ENCODE peak calls at places on chromosome 11, in four cellular contexts. One of them, this sample, is unnamed.

GRCh38 chr11:121643530-121644512 is 191.1 kb upstream of the SORL1-AS1 start:
- DNase-seq in activated effector memory CD4-positive, alpha-beta T cell treated with Interleukin-2 at 50 U/mL for 16 hours: no peak
- DNase-seq in iPS-NIHi11: peak
- DNase-seq in mucosa of descending colon: no peak
- DNase-seq in this sample: peak

GRCh38 chr11:2698386-2699184 is 1.2 kb downstream of the KCNQ1OT1 start:
- DNase-seq in activated effector memory CD4-positive, alpha-beta T cell treated with Interleukin-2 at 50 U/mL for 16 hours: no peak
- DNase-seq in mucosa of descending colon: no peak
- DNase-seq in iPS-NIHi11: no peak
- DNase-seq in this sample: peak

GRCh38 chr11:58730507-58731089 is 1.1 kb downstream of the GLYAT start:
- DNase-seq in iPS-NIHi11: no peak
- DNase-seq in mucosa of descending colon: no peak
- DNase-seq in activated effector memory CD4-positive, alpha-beta T cell treated with Interleukin-2 at 50 U/mL for 16 hours: no peak
- DNase-seq in this sample: no peak

GRCh38 chr11:34600339-34601084 is 20.4 kb upstream of the EHF start:
- DNase-seq in iPS-NIHi11: no peak
- DNase-seq in mucosa of descending colon: peak
- DNase-seq in activated effector memory CD4-positive, alpha-beta T cell treated with Interleukin-2 at 50 U/mL for 16 hours: no peak
- DNase-seq in this sample: no peak

GRCh38 chr11:130516175-130516867 is 67.9 kb downstream of the ADAMTS15 start:
- DNase-seq in iPS-NIHi11: no peak
- DNase-seq in mucosa of descending colon: no peak
- DNase-seq in activated effector memory CD4-positive, alpha-beta T cell treated with Interleukin-2 at 50 U/mL for 16 hours: no peak
- DNase-seq in this sample: peak

GRCh38 chr11:64744544-64745218 is 739 bp upstream of the RASGRP2 start:
- DNase-seq in mucosa of descending colon: no peak
- DNase-seq in activated effector memory CD4-positive, alpha-beta T cell treated with Interleukin-2 at 50 U/mL for 16 hours: peak
- DNase-seq in iPS-NIHi11: peak
- DNase-seq in this sample: no peak

GRCh38 chr11:64124147-64124546 is 41.8 kb downstream of the MACROD1 start:
- DNase-seq in activated effector memory CD4-positive, alpha-beta T cell treated with Interleukin-2 at 50 U/mL for 16 hours: no peak
- DNase-seq in iPS-NIHi11: no peak
- DNase-seq in mucosa of descending colon: no peak
- DNase-seq in this sample: no peak

GRCh38 chr11:14750911-14751310 is 107.3 kb downstream of the PDE3B start:
- DNase-seq in mucosa of descending colon: no peak
- DNase-seq in activated effector memory CD4-positive, alpha-beta T cell treated with Interleukin-2 at 50 U/mL for 16 hours: no peak
- DNase-seq in iPS-NIHi11: no peak
- DNase-seq in this sample: no peak

GRCh38 chr11:102139081-102139498 is 28.8 kb downstream of the YAP1 start:
- DNase-seq in iPS-NIHi11: peak
- DNase-seq in mucosa of descending colon: no peak
- DNase-seq in activated effector memory CD4-positive, alpha-beta T cell treated with Interleukin-2 at 50 U/mL for 16 hours: no peak
- DNase-seq in this sample: peak

GRCh38 chr11:119065369-119065768 is 2.2 kb upstream of the VPS11 start:
- DNase-seq in activated effector memory CD4-positive, alpha-beta T cell treated with Interleukin-2 at 50 U/mL for 16 hours: peak
- DNase-seq in iPS-NIHi11: peak
- DNase-seq in mucosa of descending colon: no peak
- DNase-seq in this sample: peak

GRCh38 chr11:7546324-7546791 is 32.6 kb downstream of the PPFIBP2 start:
- DNase-seq in mucosa of descending colon: no peak
- DNase-seq in iPS-NIHi11: no peak
- DNase-seq in activated effector memory CD4-positive, alpha-beta T cell treated with Interleukin-2 at 50 U/mL for 16 hours: no peak
- DNase-seq in this sample: no peak

GRCh38 chr11:31813961-31814868 is 3.1 kb upstream of the PAX6 start:
- DNase-seq in iPS-NIHi11: no peak
- DNase-seq in mucosa of descending colon: no peak
- DNase-seq in activated effector memory CD4-positive, alpha-beta T cell treated with Interleukin-2 at 50 U/mL for 16 hours: no peak
- DNase-seq in this sample: peak

GRCh38 chr11:5004429-5005274 is 10.0 kb downstream of the OR51L1 start:
- DNase-seq in iPS-NIHi11: peak
- DNase-seq in activated effector memory CD4-positive, alpha-beta T cell treated with Interleukin-2 at 50 U/mL for 16 hours: no peak
- DNase-seq in mucosa of descending colon: peak
- DNase-seq in this sample: peak

GRCh38 chr11:107696140-107696539 is 15.7 kb downstream of the SLN start:
- DNase-seq in activated effector memory CD4-positive, alpha-beta T cell treated with Interleukin-2 at 50 U/mL for 16 hours: no peak
- DNase-seq in mucosa of descending colon: no peak
- DNase-seq in iPS-NIHi11: no peak
- DNase-seq in this sample: no peak

GRCh38 chr11:32960553-32961164 is 55.0 kb upstream of the DEPDC7 start:
- DNase-seq in mucosa of descending colon: no peak
- DNase-seq in iPS-NIHi11: no peak
- DNase-seq in activated effector memory CD4-positive, alpha-beta T cell treated with Interleukin-2 at 50 U/mL for 16 hours: no peak
- DNase-seq in this sample: peak

GRCh38 chr11:114068327-114068726 is 8.8 kb downstream of the ZBTB16 start:
- DNase-seq in mucosa of descending colon: no peak
- DNase-seq in iPS-NIHi11: no peak
- DNase-seq in activated effector memory CD4-positive, alpha-beta T cell treated with Interleukin-2 at 50 U/mL for 16 hours: no peak
- DNase-seq in this sample: no peak

GRCh38 chr11:44519989-44520737 is 45.3 kb upstream of the CD82 start:
- DNase-seq in iPS-NIHi11: no peak
- DNase-seq in mucosa of descending colon: no peak
- DNase-seq in activated effector memory CD4-positive, alpha-beta T cell treated with Interleukin-2 at 50 U/mL for 16 hours: no peak
- DNase-seq in this sample: peak

GRCh38 chr11:100740440-100740839 is 53.4 kb downstream of the ARHGAP42 start:
- DNase-seq in mucosa of descending colon: no peak
- DNase-seq in activated effector memory CD4-positive, alpha-beta T cell treated with Interleukin-2 at 50 U/mL for 16 hours: no peak
- DNase-seq in iPS-NIHi11: no peak
- DNase-seq in this sample: no peak

GRCh38 chr11:33868646-33869461 is 23.0 kb downstream of the LMO2 start:
- DNase-seq in iPS-NIHi11: peak
- DNase-seq in mucosa of descending colon: peak
- DNase-seq in activated effector memory CD4-positive, alpha-beta T cell treated with Interleukin-2 at 50 U/mL for 16 hours: no peak
- DNase-seq in this sample: peak

GRCh38 chr11:28420099-28420498 is 311.9 kb downstream of the METTL15 start:
- DNase-seq in iPS-NIHi11: no peak
- DNase-seq in mucosa of descending colon: no peak
- DNase-seq in activated effector memory CD4-positive, alpha-beta T cell treated with Interleukin-2 at 50 U/mL for 16 hours: no peak
- DNase-seq in this sample: no peak

GRCh38 chr11:5246772-5247478 is 2.7 kb downstream of the HBG1 start:
- DNase-seq in activated effector memory CD4-positive, alpha-beta T cell treated with Interleukin-2 at 50 U/mL for 16 hours: no peak
- DNase-seq in iPS-NIHi11: no peak
- DNase-seq in mucosa of descending colon: no peak
- DNase-seq in this sample: no peak

GRCh38 chr11:27754035-27755017 is 54.1 kb upstream of the BDNF start:
- DNase-seq in mucosa of descending colon: no peak
- DNase-seq in activated effector memory CD4-positive, alpha-beta T cell treated with Interleukin-2 at 50 U/mL for 16 hours: no peak
- DNase-seq in iPS-NIHi11: no peak
- DNase-seq in this sample: no peak

GRCh38 chr11:9708544-9708943 is 44.7 kb downstream of the SWAP70 start:
- DNase-seq in mucosa of descending colon: no peak
- DNase-seq in iPS-NIHi11: no peak
- DNase-seq in activated effector memory CD4-positive, alpha-beta T cell treated with Interleukin-2 at 50 U/mL for 16 hours: no peak
- DNase-seq in this sample: no peak

GRCh38 chr11:72712168-72712721 is 38.0 kb upstream of the PDE2A start:
- DNase-seq in activated effector memory CD4-positive, alpha-beta T cell treated with Interleukin-2 at 50 U/mL for 16 hours: no peak
- DNase-seq in mucosa of descending colon: no peak
- DNase-seq in iPS-NIHi11: no peak
- DNase-seq in this sample: no peak

GRCh38 chr11:12058425-12059115 is 50.1 kb upstream of the DKK3 start:
- DNase-seq in activated effector memory CD4-positive, alpha-beta T cell treated with Interleukin-2 at 50 U/mL for 16 hours: no peak
- DNase-seq in mucosa of descending colon: no peak
- DNase-seq in iPS-NIHi11: no peak
- DNase-seq in this sample: no peak

GRCh38 chr11:33642461-33643166 is 58.0 kb downstream of the C11orf91 start:
- DNase-seq in mucosa of descending colon: no peak
- DNase-seq in activated effector memory CD4-positive, alpha-beta T cell treated with Interleukin-2 at 50 U/mL for 16 hours: no peak
- DNase-seq in iPS-NIHi11: no peak
- DNase-seq in this sample: no peak

GRCh38 chr11:88292156-88292844 is 45.2 kb downstream of the CTSC start:
- DNase-seq in iPS-NIHi11: no peak
- DNase-seq in mucosa of descending colon: peak
- DNase-seq in activated effector memory CD4-positive, alpha-beta T cell treated with Interleukin-2 at 50 U/mL for 16 hours: no peak
- DNase-seq in this sample: no peak

GRCh38 chr11:112613051-112613972 is 347.9 kb upstream of the NCAM1 start:
- DNase-seq in iPS-NIHi11: no peak
- DNase-seq in mucosa of descending colon: no peak
- DNase-seq in activated effector memory CD4-positive, alpha-beta T cell treated with Interleukin-2 at 50 U/mL for 16 hours: no peak
- DNase-seq in this sample: no peak

GRCh38 chr11:64878223-64878493 is 263 bp downstream of the EHD1 start:
- DNase-seq in mucosa of descending colon: no peak
- DNase-seq in activated effector memory CD4-positive, alpha-beta T cell treated with Interleukin-2 at 50 U/mL for 16 hours: no peak
- DNase-seq in iPS-NIHi11: no peak
- DNase-seq in this sample: no peak

GRCh38 chr11:65427691-65428577 is 5.3 kb downstream of the NEAT1 start:
- DNase-seq in activated effector memory CD4-positive, alpha-beta T cell treated with Interleukin-2 at 50 U/mL for 16 hours: no peak
- DNase-seq in mucosa of descending colon: peak
- DNase-seq in iPS-NIHi11: no peak
- DNase-seq in this sample: no peak

GRCh38 chr11:125451400-125452124 is 44.5 kb downstream of the FEZ1 start:
- DNase-seq in activated effector memory CD4-positive, alpha-beta T cell treated with Interleukin-2 at 50 U/mL for 16 hours: no peak
- DNase-seq in mucosa of descending colon: peak
- DNase-seq in iPS-NIHi11: peak
- DNase-seq in this sample: peak

GRCh38 chr11:104700609-104701008 is 197.7 kb downstream of the CASP12 start:
- DNase-seq in activated effector memory CD4-positive, alpha-beta T cell treated with Interleukin-2 at 50 U/mL for 16 hours: no peak
- DNase-seq in iPS-NIHi11: no peak
- DNase-seq in mucosa of descending colon: no peak
- DNase-seq in this sample: no peak

GRCh38 chr11:65866524-65867283 is 5.9 kb downstream of the EFEMP2 start:
- DNase-seq in mucosa of descending colon: peak
- DNase-seq in iPS-NIHi11: no peak
- DNase-seq in activated effector memory CD4-positive, alpha-beta T cell treated with Interleukin-2 at 50 U/mL for 16 hours: no peak
- DNase-seq in this sample: no peak

GRCh38 chr11:117192401-117192875 is 6.7 kb upstream of the TAGLN start:
- DNase-seq in activated effector memory CD4-positive, alpha-beta T cell treated with Interleukin-2 at 50 U/mL for 16 hours: no peak
- DNase-seq in iPS-NIHi11: no peak
- DNase-seq in mucosa of descending colon: peak
- DNase-seq in this sample: no peak

GRCh38 chr11:72352859-72353551 is 81.3 kb downstream of the CLPB start:
- DNase-seq in activated effector memory CD4-positive, alpha-beta T cell treated with Interleukin-2 at 50 U/mL for 16 hours: no peak
- DNase-seq in mucosa of descending colon: no peak
- DNase-seq in iPS-NIHi11: peak
- DNase-seq in this sample: peak

GRCh38 chr11:42407379-42407778 is 904.4 kb upstream of the API5 start:
- DNase-seq in iPS-NIHi11: peak
- DNase-seq in mucosa of descending colon: no peak
- DNase-seq in activated effector memory CD4-positive, alpha-beta T cell treated with Interleukin-2 at 50 U/mL for 16 hours: no peak
- DNase-seq in this sample: peak

GRCh38 chr11:77082838-77083552 is 16.2 kb downstream of the CAPN5 start:
- DNase-seq in mucosa of descending colon: peak
- DNase-seq in iPS-NIHi11: no peak
- DNase-seq in activated effector memory CD4-positive, alpha-beta T cell treated with Interleukin-2 at 50 U/mL for 16 hours: peak
- DNase-seq in this sample: no peak

GRCh38 chr11:132802932-132803331 is 729.4 kb downstream of the OPCML start:
- DNase-seq in activated effector memory CD4-positive, alpha-beta T cell treated with Interleukin-2 at 50 U/mL for 16 hours: no peak
- DNase-seq in iPS-NIHi11: no peak
- DNase-seq in mucosa of descending colon: no peak
- DNase-seq in this sample: no peak

GRCh38 chr11:47106839-47107520 is 69.7 kb downstream of the ARFGAP2 start:
- DNase-seq in activated effector memory CD4-positive, alpha-beta T cell treated with Interleukin-2 at 50 U/mL for 16 hours: no peak
- DNase-seq in iPS-NIHi11: no peak
- DNase-seq in mucosa of descending colon: no peak
- DNase-seq in this sample: no peak

GRCh38 chr11:120645639-120646038 is 134.1 kb downstream of the GRIK4 start:
- DNase-seq in iPS-NIHi11: peak
- DNase-seq in mucosa of descending colon: no peak
- DNase-seq in activated effector memory CD4-positive, alpha-beta T cell treated with Interleukin-2 at 50 U/mL for 16 hours: no peak
- DNase-seq in this sample: peak

This sample was measured in GM23338.